ENCODE peak calls at places on chromosomes 2 and 18, in eight cellular contexts. G is GM13976, A is heart left ventricle, R is BE2C, F is breast epithelium, D is AG04449, N is upper lobe of right lung, K is brain microvascular endothelial cell. T is an unnamed sample.

GRCh38 chr2:213019368-213019767 is 132.0 kb downstream of the IKZF2 start:
- DNase-seq in G (no peak), A (no peak), R (no peak), F (no peak), D (no peak), N (no peak), K (no peak), T (no peak)

GRCh38 chr2:175166216-175166824 is 1.7 kb downstream of the ATF2 start:
- DNase-seq in G (no peak), A (no peak), R (no peak), F (no peak), D (no peak), N (no peak), K (no peak), T (no peak)

GRCh38 chr2:185221-185620 is 78.6 kb downstream of the SH3YL1 start:
- DNase-seq in G (no peak), A (no peak), R (no peak), F (no peak), D (no peak), N (no peak), K (no peak), T (no peak)

GRCh38 chr18:11322006-11322405 is 172.6 kb upstream of the PIEZO2 start:
- DNase-seq in G (no peak), A (no peak), R (no peak), F (no peak), D (no peak), N (no peak), K (peak), T (no peak)

GRCh38 chr2:51795248-51795888 is 763.4 kb upstream of the NRXN1 start:
- DNase-seq in G (no peak), A (no peak), R (peak), F (no peak), D (no peak), N (no peak), K (no peak), T (peak)

GRCh38 chr2:153871231-153872221 is at the start of gene GALNT13:
- DNase-seq in G (peak), A (peak), R (peak), F (no peak), D (no peak), N (peak), K (no peak), T (peak)

GRCh38 chr18:24443870-24444269 is 16.6 kb upstream of the HRH4 start:
- DNase-seq in G (no peak), A (no peak), R (no peak), F (no peak), D (no peak), N (no peak), K (no peak), T (no peak)

GRCh38 chr2:165009466-165009865 is 54.1 kb upstream of the SLC38A11 start:
- DNase-seq in G (no peak), A (no peak), R (no peak), F (no peak), D (no peak), N (no peak), K (no peak), T (no peak)

GRCh38 chr2:240207661-240208060 is 67.2 kb upstream of the OTOS start:
- DNase-seq in G (no peak), A (no peak), R (no peak), F (no peak), D (no peak), N (peak), K (no peak), T (no peak)

GRCh38 chr2:172643142-172643541 is 87.3 kb downstream of the PDK1 start:
- DNase-seq in G (no peak), A (no peak), R (no peak), F (no peak), D (no peak), N (no peak), K (peak), T (peak)

GRCh38 chr2:60519259-60519863 is 34.1 kb downstream of the BCL11A start:
- DNase-seq in G (no peak), A (no peak), R (no peak), F (no peak), D (no peak), N (no peak), K (peak), T (no peak)

DNA sequence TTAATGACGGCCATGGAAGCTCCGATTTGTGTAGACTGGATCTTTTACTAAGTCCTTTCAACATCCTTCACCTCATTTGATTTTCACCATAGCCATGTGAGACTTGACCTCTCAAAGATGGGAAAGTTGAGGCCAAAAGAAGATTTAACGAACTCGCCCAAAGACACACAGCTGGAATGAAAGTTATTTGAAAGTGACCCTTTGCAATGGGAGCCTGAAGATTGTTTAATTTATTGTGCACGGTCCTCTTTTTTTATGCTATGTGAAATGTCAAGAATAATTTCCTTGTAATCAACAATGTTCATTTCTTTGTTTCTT is 58.0 kb upstream of the COPS8 start:
- DNase-seq in G (no peak), A (no peak), R (no peak), F (no peak), D (no peak), N (no peak), K (no peak), T (no peak)
- TF ChIP-seq CTCF in G (no peak), A (no peak), R (no peak), F (no peak), D (no peak), N (no peak), K (no peak), T (peak)

DNA sequence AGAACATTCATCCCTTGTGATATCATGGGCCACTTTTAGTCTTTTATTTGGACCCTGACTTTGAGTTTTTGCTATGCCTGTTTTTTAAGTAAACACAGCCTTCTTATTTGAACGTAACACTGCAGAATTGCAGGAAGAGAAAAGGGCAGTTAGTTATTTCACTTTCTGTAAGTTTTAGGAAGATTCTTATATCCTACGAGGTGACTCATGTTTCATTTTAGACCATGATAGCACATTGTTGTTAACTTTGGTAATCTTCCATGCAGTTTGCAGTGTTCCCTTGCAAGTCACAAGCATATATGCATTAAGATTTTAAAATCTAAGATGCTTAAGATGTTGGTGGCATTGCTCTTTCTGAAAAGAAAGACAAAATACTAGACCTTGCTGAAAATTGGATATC is 128.6 kb upstream of the EPC2 start:
- DNase-seq in G (no peak), A (no peak), R (no peak), F (no peak), D (no peak), N (no peak), K (no peak), T (no peak)
- TF ChIP-seq CTCF in G (no peak), A (no peak), R (no peak), F (no peak), D (no peak), N (no peak), K (no peak), T (no peak)

DNA sequence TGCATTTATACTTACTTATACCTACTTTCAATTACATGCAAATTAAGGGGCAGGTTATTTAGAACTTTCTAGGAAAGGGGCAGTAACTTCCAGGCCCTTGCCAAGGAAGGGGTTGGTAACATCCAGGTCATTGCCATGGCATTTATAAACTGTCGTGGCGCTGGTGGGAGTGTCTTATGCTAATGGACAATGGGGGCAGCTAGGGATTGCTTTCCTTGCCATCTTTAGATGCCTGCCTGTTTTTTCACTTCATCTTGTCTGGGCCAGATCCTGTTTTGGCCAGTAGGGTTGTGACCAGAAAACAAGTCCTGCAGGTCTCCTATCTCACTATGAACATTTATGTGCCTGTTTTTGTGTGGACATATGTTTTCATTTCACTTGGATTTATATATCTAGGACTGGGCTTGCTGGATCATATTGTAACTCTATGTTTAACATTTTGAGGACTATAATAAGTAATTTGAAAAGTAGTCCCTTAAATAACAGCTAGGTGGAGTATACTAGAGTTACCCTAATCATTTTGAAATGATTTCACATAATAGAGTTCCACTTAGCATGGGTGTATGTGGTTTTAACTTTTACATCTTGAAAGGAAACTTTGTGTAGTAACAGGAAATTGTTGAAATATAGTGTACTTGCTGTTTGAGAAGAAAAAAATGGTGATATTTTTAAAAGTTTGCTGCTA is 56.1 kb downstream of the LCLAT1 start:
- DNase-seq in G (peak), A (no peak), R (no peak), F (no peak), D (no peak), N (no peak), K (no peak), T (no peak)
- TF ChIP-seq CTCF in G (peak), A (no peak), R (peak), F (no peak), D (no peak), N (peak), K (peak), T (peak)

DNA sequence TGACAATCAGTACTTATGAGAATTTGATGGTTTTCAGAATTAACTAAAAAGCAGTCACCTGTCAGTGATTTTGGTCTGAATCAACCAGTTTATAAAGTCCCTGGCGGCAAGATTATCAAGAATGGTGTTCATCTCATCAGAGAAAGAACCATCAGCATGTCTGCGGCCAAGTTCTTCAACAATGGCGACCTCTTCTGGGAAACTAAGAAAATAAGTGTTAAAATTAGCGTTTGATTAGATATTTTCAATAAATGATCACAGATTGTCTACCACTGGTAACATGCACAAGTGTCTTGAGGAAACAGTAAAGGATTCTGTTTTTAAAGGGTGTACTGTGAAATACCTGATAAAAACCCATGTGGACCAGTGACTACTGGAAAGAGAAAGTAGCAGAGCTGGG is 8.1 kb downstream of the GCG start:
- DNase-seq in G (no peak), A (no peak), R (no peak), F (no peak), D (no peak), N (no peak), K (no peak), T (no peak)
- TF ChIP-seq CTCF in G (no peak), A (no peak), R (no peak), F (no peak), D (no peak), N (no peak), K (no peak), T (no peak)

GRCh38 chr18:45850021-45850420 is 24.5 kb downstream of the SIGLEC15 start:
- DNase-seq in G (no peak), A (no peak), R (no peak), F (no peak), D (no peak), N (no peak), K (peak), T (no peak)
- TF ChIP-seq CTCF in G (no peak), A (no peak), R (peak), F (no peak), D (peak), N (peak), K (peak), T (no peak)

GRCh38 chr2:47075361-47076125 is 79.6 kb downstream of the STPG4 start:
- DNase-seq in G (no peak), A (no peak), R (no peak), F (no peak), D (no peak), N (no peak), K (no peak), T (no peak)
- TF ChIP-seq CTCF in G (no peak), A (no peak), R (no peak), F (no peak), D (no peak), N (no peak), K (peak), T (no peak)

T was measured in activated CD8-positive, alpha-beta T cell treated with anti-CD3 and anti-CD28 coated beads for 36 hours.